ENCODE peak calls at places on chromosome 13, in four cellular contexts. L is mucosa of descending colon, G is body of pancreas, W is ascending aorta. H is an unnamed sample.

GRCh38 chr13:109400192-109400591 is 386.2 kb downstream of the IRS2 start:
- DNase-seq in L (no peak), G (peak; percentile 23), W (no peak), H (peak; percentile 68)

GRCh38 chr13:91142572-91142971 is 204.9 kb upstream of the MIR17HG start:
- DNase-seq in L (no peak), G (peak; percentile 39), W (no peak), H (no peak)

GRCh38 chr13:106491928-106492327 is 43.5 kb downstream of the EFNB2 start:
- DNase-seq in L (no peak), G (no peak), W (no peak), H (no peak)

GRCh38 chr13:112965103-112965502 is 3.9 kb upstream of the MCF2L start:
- DNase-seq in L (peak; percentile 43), G (no peak), W (no peak), H (peak; percentile 60)

GRCh38 chr13:99172951-99173350 is 27.7 kb upstream of the UBAC2 start:
- DNase-seq in L (no peak), G (no peak), W (no peak), H (no peak)

GRCh38 chr13:92259523-92259922 is 861.1 kb downstream of the GPC5 start:
- DNase-seq in L (no peak), G (no peak), W (no peak), H (no peak)

GRCh38 chr13:99176309-99177276 is 24.1 kb upstream of the UBAC2 start:
- DNase-seq in L (peak; percentile 73), G (peak; percentile 78), W (no peak), H (peak; percentile 68)

GRCh38 chr13:113176292-113176691 is 17.8 kb downstream of the PROZ start:
- DNase-seq in L (no peak), G (no peak), W (no peak), H (peak; percentile 84)

GRCh38 chr13:106467406-106468122 is 67.9 kb downstream of the EFNB2 start:
- DNase-seq in L (no peak), G (no peak), W (no peak), H (no peak)

GRCh38 chr13:79404361-79404760 is 1.7 kb downstream of the RBM26 start:
- DNase-seq in L (no peak), G (no peak), W (no peak), H (no peak)

GRCh38 chr13:41244555-41244954 is 18.8 kb downstream of the MTRF1 start:
- DNase-seq in L (no peak), G (no peak), W (no peak), H (no peak)

GRCh38 chr13:27403252-27403678 is 21.2 kb upstream of the GTF3A start:
- DNase-seq in L (no peak), G (no peak), W (no peak), H (no peak)

GRCh38 chr13:31201341-31202024 is 1.7 kb downstream of the B3GLCT start:
- DNase-seq in L (no peak), G (peak; percentile 27), W (no peak), H (no peak)

GRCh38 chr13:24267801-24268200 is 41.6 kb upstream of the C1QTNF9 start:
- DNase-seq in L (no peak), G (no peak), W (no peak), H (no peak)

GRCh38 chr13:92842145-92842544 is 384.5 kb upstream of the GPC6 start:
- DNase-seq in L (no peak), G (no peak), W (no peak), H (no peak)

GRCh38 chr13:98997051-98997730 is 19.3 kb upstream of the DOCK9 start:
- DNase-seq in L (no peak), G (no peak), W (no peak), H (no peak)

GRCh38 chr13:99067160-99067985 is 89.5 kb upstream of the DOCK9 start:
- DNase-seq in L (no peak), G (no peak), W (no peak), H (no peak)

GRCh38 chr13:105471683-105472082 is 1063.8 kb downstream of the EFNB2 start:
- DNase-seq in L (no peak), G (no peak), W (no peak), H (no peak)

GRCh38 chr13:52432456-52432855 is 18.0 kb downstream of the VPS36 start:
- DNase-seq in L (no peak), G (no peak), W (no peak), H (no peak)

GRCh38 chr13:29921542-29921941 is 71.1 kb upstream of the UBL3 start:
- DNase-seq in L (no peak), G (no peak), W (no peak), H (no peak)

GRCh38 chr13:51550151-51550550 is 34.1 kb upstream of the WDFY2 start:
- DNase-seq in L (no peak), G (no peak), W (no peak), H (no peak)

GRCh38 chr13:88000239-88000638 is 329.1 kb downstream of the SLITRK5 start:
- DNase-seq in L (no peak), G (no peak), W (no peak), H (no peak)

GRCh38 chr13:21879263-21879914 is 208.5 kb downstream of the FGF9 start:
- DNase-seq in L (no peak), G (no peak), W (no peak), H (no peak)

GRCh38 chr13:25752957-25753540 is 298.8 kb downstream of the SHISA2 start:
- DNase-seq in L (peak; percentile 55), G (peak; percentile 43), W (no peak), H (peak; percentile 60)

GRCh38 chr13:100106005-100106404 is 17.1 kb downstream of the PCCA start:
- DNase-seq in L (no peak), G (no peak), W (no peak), H (no peak)

GRCh38 chr13:79589605-79590511 is 108.9 kb downstream of the NDFIP2 start:
- DNase-seq in L (no peak), G (no peak), W (no peak), H (no peak)

GRCh38 chr13:106714271-106714670 is 146.3 kb upstream of the ARGLU1 start:
- DNase-seq in L (no peak), G (no peak), W (no peak), H (no peak)

GRCh38 chr13:37811441-37811840 is 58.1 kb downstream of the TRPC4 start:
- DNase-seq in L (no peak), G (no peak), W (no peak), H (no peak)
- H3K36me3 ChIP-seq in L (no peaks in the 10 kb centered on the region), G (no peaks in the 10 kb centered on the region), W (no peaks in the 10 kb centered on the region), H (no peaks in the 10 kb centered on the region)

DNA sequence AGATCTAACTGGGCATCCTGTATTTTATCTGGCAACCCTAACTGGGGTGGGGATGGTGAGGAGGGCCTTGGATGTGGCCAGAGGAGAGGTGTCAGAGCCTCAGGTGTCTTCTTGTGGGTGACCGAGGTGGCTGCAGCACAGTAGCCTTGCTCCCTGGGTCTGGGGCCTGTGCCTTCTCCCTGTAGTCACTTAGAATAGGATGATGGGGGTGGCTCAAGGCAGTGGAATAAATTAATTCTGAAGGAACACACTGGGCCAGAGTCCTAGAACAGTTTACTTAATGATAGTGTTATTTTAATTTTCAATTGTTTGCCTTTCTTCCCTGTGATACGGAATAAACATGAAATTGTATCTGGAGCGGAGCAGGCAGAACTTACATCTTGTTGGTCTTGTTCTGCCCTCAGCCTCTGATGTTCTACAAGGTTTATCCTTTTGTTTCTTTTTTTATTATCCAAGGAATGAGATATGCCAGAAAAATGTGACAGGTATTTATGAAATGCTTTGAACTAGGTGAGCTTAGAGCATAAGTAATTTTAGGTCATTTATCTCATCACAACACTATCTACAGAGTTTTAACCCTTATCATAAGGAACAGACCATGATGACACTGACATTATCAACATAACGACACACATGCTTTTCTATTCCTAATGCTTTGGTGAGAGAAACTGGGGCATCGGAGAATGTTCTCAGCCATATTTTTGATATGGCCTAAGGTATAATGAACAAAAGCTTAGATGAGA is 51.4 kb downstream of the LRCH1 start:
- DNase-seq in L (no peak), G (no peak), W (no peak), H (no peak)
- H3K4me1 ChIP-seq in L (peaks cover 32% of the 10 kb centered on the region), G (peaks cover 48% of the 10 kb centered on the region), W (peaks cover 80% of the 10 kb centered on the region), H (peaks cover 23% of the 10 kb centered on the region)

DNA sequence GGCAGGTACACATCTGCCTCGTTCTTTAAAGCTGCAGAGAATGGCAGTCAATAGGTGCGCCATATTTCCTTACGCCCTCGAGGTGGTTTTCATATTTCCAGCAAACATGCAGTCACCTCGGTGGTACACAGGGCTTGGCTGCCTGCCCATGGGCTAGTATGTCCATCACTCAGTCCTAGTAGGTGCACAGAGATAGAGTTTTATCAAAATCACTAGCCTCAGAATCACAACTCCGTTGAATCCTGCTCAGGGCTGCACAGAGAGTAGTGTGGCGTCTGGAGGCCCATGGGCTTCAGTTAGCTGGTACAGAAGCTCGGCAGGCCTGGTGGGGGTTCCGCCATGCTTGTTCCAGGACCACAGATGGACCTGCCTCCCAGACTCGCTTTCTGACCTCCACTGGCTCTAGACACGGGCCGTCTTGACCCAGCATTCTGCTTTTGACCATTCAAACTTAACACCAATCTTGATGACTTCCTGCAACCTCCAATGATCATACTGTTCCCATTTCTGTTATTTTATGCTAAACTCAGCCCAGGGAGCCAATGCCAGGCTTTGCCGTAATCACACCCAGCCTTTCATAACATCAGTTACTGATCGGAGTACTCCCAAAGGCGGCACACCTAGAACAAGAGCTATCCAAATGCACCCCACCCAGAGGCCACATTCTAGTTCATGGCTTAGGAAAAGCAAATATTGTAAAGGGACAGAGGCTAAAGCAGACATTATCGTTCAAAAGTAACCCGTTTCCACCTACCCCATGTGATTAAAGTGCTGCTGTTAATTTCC is 120.4 kb downstream of the RAB20 start:
- DNase-seq in L (no peak), G (no peak), W (no peak), H (no peak)
- H3K36me3 ChIP-seq in L (no peaks in the 10 kb centered on the region), G (no peaks in the 10 kb centered on the region), W (peaks cover 76% of the 10 kb centered on the region), H (no peaks in the 10 kb centered on the region)

GRCh38 chr13:73737214-73737613 is 397.0 kb downstream of the KLF12 start:
- DNase-seq in L (no peak), G (no peak), W (no peak), H (no peak)
- H3K4me1 ChIP-seq in L (no peaks in the 10 kb centered on the region), G (no peaks in the 10 kb centered on the region), W (peaks cover 3% of the 10 kb centered on the region), H (no peaks in the 10 kb centered on the region)

DNA sequence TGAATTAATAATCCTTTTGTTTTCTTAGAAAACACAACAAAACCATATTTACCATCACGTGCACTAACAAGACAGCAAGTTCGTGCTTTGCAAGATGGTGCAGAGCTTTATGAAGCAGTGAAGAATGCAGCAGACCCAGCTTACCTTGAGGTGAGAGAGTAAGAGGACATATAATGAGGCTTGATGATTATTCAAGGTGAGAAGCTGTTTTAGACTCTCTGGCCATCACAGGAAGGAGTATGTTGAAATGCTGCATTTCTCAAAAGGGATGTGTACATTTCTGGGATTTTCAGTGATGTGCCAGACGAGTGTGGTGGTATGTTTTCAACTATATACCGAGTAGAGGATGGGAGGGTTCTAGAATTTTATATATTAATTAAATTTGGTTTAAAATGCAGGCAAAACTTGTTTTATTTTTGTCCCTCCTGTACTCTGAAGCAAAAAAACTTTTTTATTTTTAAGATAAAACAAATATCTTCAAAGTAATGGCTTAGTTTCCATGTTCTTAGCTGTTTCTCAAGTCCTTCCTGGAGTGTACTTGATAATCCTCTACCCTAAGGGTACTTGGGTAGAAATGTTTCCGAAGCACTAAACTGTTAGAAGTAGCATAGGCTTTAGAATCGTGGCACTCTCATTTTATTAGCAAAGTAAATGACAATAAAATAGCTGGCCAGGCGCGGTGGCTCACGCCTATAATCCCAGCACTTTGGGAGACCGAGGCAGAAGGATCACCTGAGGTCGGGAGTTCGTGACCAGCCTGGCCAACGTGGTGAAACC is 51.1 kb downstream of the N4BP2L1 start:
- DNase-seq in L (no peak), G (no peak), W (no peak), H (no peak)
- H3K36me3 ChIP-seq in L (no peaks in the 10 kb centered on the region), G (no peaks in the 10 kb centered on the region), W (no peaks in the 10 kb centered on the region), H (peaks cover 10% of the 10 kb centered on the region)

GRCh38 chr13:102642029-102642428 is 45.2 kb downstream of the TPP2 start:
- DNase-seq in L (no peak), G (no peak), W (no peak), H (no peak)
- H3K4me1 ChIP-seq in L (no peaks in the 10 kb centered on the region), G (peaks cover 11% of the 10 kb centered on the region), W (no peaks in the 10 kb centered on the region), H (no peaks in the 10 kb centered on the region)

GRCh38 chr13:77262198-77262597 is 64.7 kb downstream of the MYCBP2 start:
- DNase-seq in L (no peak), G (no peak), W (no peak), H (no peak)

GRCh38 chr13:77267362-77267761 is 59.5 kb downstream of the MYCBP2 start:
- DNase-seq in L (no peak), G (no peak), W (no peak), H (no peak)

GRCh38 chr13:77265336-77265735 is 61.6 kb downstream of the MYCBP2 start:
- DNase-seq in L (no peak), G (no peak), W (no peak), H (no peak)
- H3K36me3 ChIP-seq in L (no peaks in the 10 kb centered on the region), G (no peaks in the 10 kb centered on the region), W (peaks cover 66% of the 10 kb centered on the region), H (peaks cover 73% of the 10 kb centered on the region)

H was measured in left lung.